ENCODE peak calls at places on chromosome 7, in seven cellular contexts. P is adrenal gland, S is T-cell, C is LoVo, B is nephron progenitor cell, K is NCI-H1092, X is neural crest cell. E is an unnamed sample.

GRCh38 chr7:147276783-147277370 is 1160.3 kb downstream of the CNTNAP2 start:
- DNase-seq in P (no peak), S (no peak), C (no peak), B (no peak), K (peak), X (no peak), E (no peak)

GRCh38 chr7:26630361-26630760 is 234.0 kb downstream of the SKAP2 start:
- DNase-seq in P (no peak), S (no peak), C (no peak), B (no peak), K (no peak), X (no peak), E (no peak)

GRCh38 chr7:70698219-70698832 is 433.6 kb upstream of the GALNT17 start:
- DNase-seq in P (peak), S (no peak), C (peak), B (peak), K (peak), X (no peak), E (peak)

GRCh38 chr7:131157530-131158243 is 170.0 kb upstream of the MKLN1 start:
- DNase-seq in P (peak), S (no peak), C (no peak), B (no peak), K (no peak), X (no peak), E (no peak)

GRCh38 chr7:90455163-90456030 is 14.0 kb upstream of the PTTG1IP2 start:
- DNase-seq in P (peak), S (no peak), C (peak), B (peak), K (peak), X (no peak), E (peak)

GRCh38 chr7:1961776-1962276 is 270.9 kb downstream of the MAD1L1 start:
- DNase-seq in P (no peak), S (no peak), C (peak), B (no peak), K (no peak), X (no peak), E (peak)

GRCh38 chr7:127918130-127918529 is 113.1 kb downstream of the LRRC4 start:
- DNase-seq in P (no peak), S (no peak), C (no peak), B (no peak), K (no peak), X (no peak), E (no peak)

GRCh38 chr7:5139998-5140397 is 50.0 kb upstream of the WIPI2 start:
- DNase-seq in P (peak), S (no peak), C (no peak), B (peak), K (peak), X (peak), E (no peak)

GRCh38 chr7:111290419-111290818 is 199.5 kb downstream of the LRRN3 start:
- DNase-seq in P (no peak), S (no peak), C (no peak), B (no peak), K (no peak), X (no peak), E (no peak)

GRCh38 chr7:3289996-3290395 is 11.1 kb upstream of the SDK1 start:
- DNase-seq in P (no peak), S (no peak), C (no peak), B (no peak), K (no peak), X (no peak), E (no peak)

GRCh38 chr7:1693419-1693990 is 23.4 kb downstream of the ELFN1 start:
- DNase-seq in P (no peak), S (no peak), C (no peak), B (no peak), K (peak), X (no peak), E (no peak)

GRCh38 chr7:92988051-92988450 is 129.7 kb downstream of the SAMD9 start:
- DNase-seq in P (peak), S (no peak), C (peak), B (no peak), K (no peak), X (no peak), E (no peak)

GRCh38 chr7:105797652-105798051 is 78.7 kb downstream of the ATXN7L1 start:
- DNase-seq in P (no peak), S (no peak), C (no peak), B (no peak), K (no peak), X (no peak), E (no peak)